ENCODE peak calls at places on chromosome 15, in six cellular contexts. E, H, Q, R, A and K are unnamed samples.

GRCh38 chr15:74780983-74781672 is 752 bp upstream of the CSK start:
- DNase-seq in E (peak), H (peak), Q (no peak), R (no peak), A (peak), K (no peak)

GRCh38 chr15:63522143-63522531 is 17.7 kb downstream of the USP3 start:
- DNase-seq in E (no peak), H (peak), Q (no peak), R (no peak), A (no peak), K (no peak)

GRCh38 chr15:62737551-62737950 is 305.0 kb upstream of the TPM1 start:
- DNase-seq in E (no peak), H (no peak), Q (no peak), R (no peak), A (no peak), K (no peak)

GRCh38 chr15:101011582-101011981 is 92.4 kb downstream of the LRRK1 start:
- DNase-seq in E (no peak), H (no peak), Q (no peak), R (no peak), A (peak), K (no peak)

GRCh38 chr15:64809649-64810498 is 15.6 kb downstream of the PIF1 start:
- DNase-seq in E (peak), H (peak), Q (peak), R (no peak), A (peak), K (peak)

GRCh38 chr15:73273181-73274002 is 95.4 kb downstream of the HCN4 start:
- DNase-seq in E (peak), H (peak), Q (no peak), R (no peak), A (peak), K (peak)

GRCh38 chr15:74653426-74654082 is 37.9 kb downstream of the CLK3 start:
- DNase-seq in E (no peak), H (peak), Q (no peak), R (no peak), A (no peak), K (no peak)

GRCh38 chr15:35184646-35185045 is 99.6 kb upstream of the NANOGP8 start:
- DNase-seq in E (no peak), H (no peak), Q (no peak), R (no peak), A (no peak), K (no peak)

GRCh38 chr15:101050647-101051290 is 131.6 kb downstream of the LRRK1 start:
- DNase-seq in E (no peak), H (no peak), Q (no peak), R (no peak), A (peak), K (no peak)

GRCh38 chr15:59322056-59322755 is 50.5 kb downstream of the MYO1E start:
- DNase-seq in E (peak), H (no peak), Q (no peak), R (no peak), A (no peak), K (no peak)

GRCh38 chr15:57235865-57236264 is 140.4 kb upstream of the CGNL1 start:
- DNase-seq in E (no peak), H (peak), Q (no peak), R (no peak), A (no peak), K (no peak)